ENCODE peak calls at places on chromosomes 2 and 18, in ten cellular contexts. E, Y, D, Z, L, U, X, J, S and F are unnamed samples.

GRCh38 chr2:127277028-127277427 is 16.9 kb downstream of the ERCC3 start:
- DNase-seq in D (no peak), Z (no peak), U (no peak), S (no peak), E (no peak), J (no peak), X (no peak), Y (no peak), L (peak), F (no peak)

GRCh38 chr18:74525741-74526140 is 8.6 kb upstream of the CNDP1 start:
- DNase-seq in D (peak), E (no peak), S (no peak), Y (no peak), U (no peak), L (no peak), X (no peak), J (no peak), Z (no peak), F (no peak)

GRCh38 chr18:58315739-58316215 is 271.8 kb downstream of the NEDD4L start:
- DNase-seq in X (no peak), D (peak), S (peak), U (peak), J (no peak), L (no peak), Y (no peak), E (no peak), Z (peak), F (no peak)

GRCh38 chr2:187165936-187166335 is 282.1 kb downstream of the CALCRL start:
- DNase-seq in U (no peak), J (no peak), D (no peak), Z (peak), S (peak), X (no peak), Y (no peak), E (no peak), L (no peak), F (no peak)

GRCh38 chr2:45432406-45432805 is 178.7 kb downstream of the SRBD1 start:
- DNase-seq in Z (peak), J (no peak), S (no peak), Y (no peak), U (peak), E (peak), D (no peak), L (no peak), X (no peak), F (no peak)

GRCh38 chr2:9712263-9712662 is 81.5 kb upstream of the YWHAQ start:
- DNase-seq in E (no peak), X (no peak), J (no peak), U (no peak), Z (no peak), Y (no peak), D (no peak), L (no peak), S (no peak), F (no peak)

GRCh38 chr2:36174920-36175319 is 180.7 kb upstream of the CRIM1 start:
- DNase-seq in Y (no peak), D (no peak), Z (no peak), S (no peak), L (no peak), E (no peak), U (no peak), X (no peak), J (no peak), F (no peak)

GRCh38 chr2:36352024-36352398 is 3.6 kb upstream of the CRIM1 start:
- DNase-seq in U (no peak), S (peak), X (no peak), Z (peak), Y (no peak), L (no peak), J (no peak), E (peak), D (no peak), F (peak)

GRCh38 chr18:74171910-74172606 is 23.7 kb downstream of the TIMM21 start:
- DNase-seq in L (peak), U (no peak), J (no peak), X (no peak), S (no peak), Z (no peak), Y (no peak), D (no peak), E (no peak), F (no peak)

GRCh38 chr2:174335605-174336402 is 1.1 kb downstream of the SP9 start:
- DNase-seq in U (no peak), X (no peak), E (no peak), Y (no peak), S (peak), D (no peak), Z (no peak), L (peak), J (peak), F (peak)

GRCh38 chr2:133484106-133484505 is 84.2 kb downstream of the NCKAP5 start:
- DNase-seq in X (no peak), J (no peak), L (no peak), D (no peak), E (peak), S (peak), Y (no peak), Z (no peak), U (no peak), F (no peak)

GRCh38 chr2:150778828-150779227 is 291.4 kb upstream of the RND3 start:
- DNase-seq in S (peak), X (no peak), E (no peak), Z (peak), D (no peak), Y (no peak), J (no peak), L (no peak), U (no peak), F (no peak)

GRCh38 chr2:45986509-45986908 is 310.7 kb upstream of the EPAS1 start:
- DNase-seq in J (no peak), D (peak), E (no peak), X (no peak), Z (no peak), U (no peak), S (no peak), L (no peak), Y (no peak), F (no peak)

GRCh38 chr2:209642146-209642815 is 129.4 kb upstream of the UNC80 start:
- DNase-seq in D (no peak), U (peak), Z (no peak), Y (no peak), J (no peak), L (no peak), S (peak), X (no peak), E (peak), F (no peak)

GRCh38 chr2:132692816-132693215 is 22.8 kb upstream of the LYPD1 start:
- DNase-seq in Z (no peak), J (no peak), E (no peak), S (peak), D (no peak), L (no peak), Y (no peak), U (no peak), X (no peak), F (no peak)

GRCh38 chr18:61546598-61546997 is 213.4 kb downstream of the CDH20 start:
- DNase-seq in S (peak), E (peak), Z (peak), X (no peak), Y (peak), L (no peak), D (no peak), U (peak), J (no peak), F (no peak)

GRCh38 chr2:188303363-188304031 is 11.8 kb downstream of the GULP1 start:
- DNase-seq in S (peak), X (no peak), E (peak), D (no peak), J (no peak), U (peak), L (no peak), Z (peak), Y (peak), F (no peak)

GRCh38 chr2:60294901-60295590 is 258.4 kb downstream of the BCL11A start:
- DNase-seq in S (no peak), Z (no peak), L (no peak), Y (no peak), U (no peak), X (no peak), J (peak), E (no peak), D (no peak), F (no peak)

GRCh38 chr18:55781481-55781957 is 193.5 kb upstream of the TCF4 start:
- DNase-seq in J (no peak), Y (peak), L (no peak), D (peak), X (no peak), E (peak), Z (peak), U (peak), S (peak), F (peak)

GRCh38 chr2:119360423-119360966 is 6.1 kb downstream of the C2orf76 start:
- DNase-seq in D (no peak), Y (no peak), U (no peak), Z (no peak), J (no peak), L (no peak), S (no peak), E (no peak), X (no peak), F (no peak)

GRCh38 chr2:237507478-237507877 is 20.4 kb downstream of the MLPH start:
- DNase-seq in Z (no peak), S (no peak), Y (no peak), D (no peak), J (no peak), L (no peak), X (no peak), E (no peak), U (no peak), F (no peak)

GRCh38 chr2:181886192-181886591 is 5.3 kb upstream of the ITPRID2 start:
- DNase-seq in Z (no peak), L (no peak), E (peak), J (no peak), D (no peak), S (peak), U (no peak), X (no peak), Y (no peak), F (no peak)

DNA sequence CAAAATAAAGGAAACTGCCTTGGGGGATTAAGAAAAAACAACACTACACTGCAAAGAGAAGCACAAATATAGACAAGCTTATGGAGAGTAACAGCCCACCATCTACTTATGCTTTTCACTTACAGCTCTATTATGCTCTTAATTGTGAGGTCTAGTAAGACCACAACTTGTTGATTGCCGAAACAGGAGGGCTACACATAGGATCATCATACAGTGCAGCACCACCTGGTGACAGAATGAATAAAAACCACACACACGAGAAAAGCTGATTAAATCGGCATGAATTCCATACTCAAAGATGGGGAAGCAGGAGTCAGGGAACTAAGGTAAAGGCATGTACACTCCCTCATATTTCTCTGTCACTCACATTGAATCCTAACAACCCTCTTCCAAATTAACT is 259.2 kb downstream of the IKZF2 start:
- DNase-seq in Y (peak), Z (peak), S (peak), X (no peak), U (no peak), D (no peak), E (peak), L (no peak), J (no peak), F (no peak)
- TF ChIP-seq CTCF in Y (peak), Z (peak), S (peak), X (no peak), U (no peak), D (no peak), E (peak), L (peak), J (peak), F (no peak)

GRCh38 chr18:79356435-79356834 is 39.3 kb upstream of the NFATC1 start:
- DNase-seq in U (no peak), L (peak), Z (no peak), J (no peak), Y (no peak), D (no peak), X (no peak), S (no peak), E (no peak), F (no peak)

GRCh38 chr18:79355433-79356335 is 40.0 kb upstream of the NFATC1 start:
- DNase-seq in U (no peak), E (no peak), X (no peak), J (no peak), Z (no peak), S (no peak), L (no peak), Y (no peak), D (no peak), F (no peak)

GRCh38 chr18:79352432-79352831 is 43.3 kb upstream of the NFATC1 start:
- DNase-seq in D (no peak), J (no peak), Z (no peak), U (no peak), S (no peak), X (no peak), E (no peak), Y (no peak), L (no peak), F (no peak)

GRCh38 chr18:79354350-79354749 is 41.4 kb upstream of the NFATC1 start:
- DNase-seq in U (no peak), E (no peak), J (no peak), Z (no peak), L (no peak), S (no peak), D (no peak), X (no peak), Y (no peak), F (no peak)

GRCh38 chr18:79353238-79353637 is 42.5 kb upstream of the NFATC1 start:
- DNase-seq in L (no peak), Y (no peak), E (no peak), X (no peak), J (no peak), Z (no peak), S (no peak), D (no peak), U (no peak), F (peak)
- TF ChIP-seq CTCF in L (peak), Y (peak), E (peak), X (no peak), J (peak), Z (peak), S (no peak), D (no peak), U (no peak), F (peak)

GRCh38 chr2:145488571-145488970 is 968.7 kb upstream of the ZEB2 start:
- DNase-seq in D (no peak), X (no peak), Y (no peak), E (no peak), U (no peak), S (peak), L (no peak), Z (no peak), J (no peak), F (no peak)

GRCh38 chr2:145481334-145481922 is 961.5 kb upstream of the ZEB2 start:
- DNase-seq in U (no peak), E (no peak), S (no peak), Y (no peak), L (no peak), J (no peak), D (no peak), Z (no peak), X (no peak), F (no peak)

GRCh38 chr2:145483854-145484253 is 963.9 kb upstream of the ZEB2 start:
- DNase-seq in S (no peak), J (no peak), L (no peak), X (no peak), U (no peak), D (no peak), Z (no peak), Y (no peak), E (no peak), F (no peak)

DNA sequence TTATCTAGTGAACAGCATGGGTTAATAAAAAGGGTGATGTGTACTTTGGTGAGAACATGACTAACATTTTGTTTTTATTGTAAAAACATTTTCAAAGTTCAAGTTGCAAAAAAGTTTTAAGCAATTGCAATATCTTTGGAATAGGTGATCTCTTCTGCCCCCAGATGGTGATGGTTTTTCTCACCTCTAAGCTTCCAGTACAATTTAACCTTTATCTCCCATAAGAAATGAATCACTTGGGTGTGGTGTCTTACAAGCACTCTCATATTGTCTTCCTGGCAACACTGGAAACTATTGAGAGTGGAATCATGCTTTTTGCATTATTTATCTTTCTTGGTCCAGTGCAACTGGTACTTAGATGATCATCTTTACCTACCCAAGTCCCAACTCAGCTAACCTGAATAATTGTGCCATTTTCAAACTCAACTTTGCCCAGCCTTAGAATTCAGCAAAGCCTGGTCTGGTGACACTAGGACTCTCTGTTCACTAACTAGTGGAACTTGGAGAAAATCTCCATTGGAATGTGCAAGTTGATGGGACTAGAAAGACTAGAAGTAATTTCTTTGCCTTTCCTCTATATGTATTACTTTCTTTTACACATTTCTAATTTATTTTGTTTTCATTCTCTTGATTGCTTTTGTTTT is 964.6 kb upstream of the ZEB2 start:
- DNase-seq in S (peak), Y (peak), U (peak), D (no peak), Z (peak), J (no peak), E (peak), X (no peak), L (no peak), F (no peak)
- TF ChIP-seq CTCF in S (peak), Y (no peak), U (peak), D (no peak), Z (peak), J (no peak), E (peak), X (no peak), L (peak), F (no peak)

GRCh38 chr18:8507361-8507760 is 101.9 kb upstream of the RAB12 start:
- DNase-seq in J (no peak), Y (no peak), Z (peak), U (no peak), L (no peak), D (no peak), X (no peak), S (peak), E (no peak), F (peak)
- TF ChIP-seq CTCF in J (peak), Y (no peak), Z (peak), U (no peak), L (peak), D (no peak), X (no peak), S (peak), E (peak), F (peak)

GRCh38 chr2:216107760-216108159 is 1.4 kb upstream of the XRCC5 start:
- DNase-seq in D (no peak), S (peak), Z (no peak), U (no peak), J (no peak), E (no peak), X (no peak), L (no peak), Y (no peak), F (peak)

GRCh38 chr2:216110620-216111019 is 1.5 kb downstream of the XRCC5 start:
- DNase-seq in E (peak), Z (no peak), X (no peak), S (no peak), U (no peak), D (no peak), J (no peak), Y (no peak), L (no peak), F (no peak)

GRCh38 chr2:216108310-216108966 is 710 bp upstream of the XRCC5 start:
- DNase-seq in U (no peak), D (no peak), Z (no peak), L (no peak), S (no peak), X (no peak), Y (no peak), E (no peak), J (no peak), F (peak)

GRCh38 chr2:216109962-216110614 is 940 bp downstream of the XRCC5 start:
- DNase-seq in Z (peak), X (no peak), J (no peak), U (peak), D (no peak), S (peak), L (no peak), E (peak), Y (peak), F (no peak)

GRCh38 chr2:216108967-216109921 is at the start of gene XRCC5:
- DNase-seq in U (peak), L (peak), D (peak), X (peak), Z (peak), J (peak), Y (peak), E (peak), S (peak), F (peak)
- TF ChIP-seq CTCF in U (no peak), L (no peak), D (no peak), X (no peak), Z (no peak), J (no peak), Y (no peak), E (no peak), S (no peak), F (no peak)